ENCODE peak calls at places on chromosomes 16 and 17, in four cellular contexts. Y, H, X and Z are unnamed samples.

GRCh38 chr16:705748-706188 is at the start of gene FBXL16:
- DNase-seq in Y (peak; percentile 88), H (peak; percentile 54), X (no peak), Z (no peak)

GRCh38 chr16:15907863-15908478 is 19.6 kb upstream of the CEP20 start:
- DNase-seq in Y (peak; percentile 68), H (peak; percentile 88), X (peak; percentile 11), Z (peak; percentile 26)

GRCh38 chr16:87017388-87018012 is 299.7 kb downstream of the C16orf95 start:
- DNase-seq in Y (peak; percentile 94), H (no peak), X (peak; percentile 88), Z (peak; percentile 22)

GRCh38 chr17:33287096-33287495 is 6.0 kb downstream of the ASIC2 start:
- DNase-seq in Y (no peak), H (no peak), X (no peak), Z (no peak)

GRCh38 chr17:38544839-38545209 is 60.9 kb downstream of the SRCIN1 start:
- DNase-seq in Y (no peak), H (no peak), X (no peak), Z (no peak)

GRCh38 chr17:17538417-17539391 is 42.5 kb upstream of the RASD1 start:
- DNase-seq in Y (no peak), H (no peak), X (peak; percentile 6), Z (no peak)

GRCh38 chr16:58814348-58814801 is 80.3 kb upstream of the GOT2 start:
- DNase-seq in Y (peak; percentile 18), H (peak; percentile 56), X (peak; percentile 30), Z (no peak)

GRCh38 chr17:55634702-55635101 is 88.0 kb downstream of the TMEM100 start:
- DNase-seq in Y (no peak), H (no peak), X (no peak), Z (no peak)

GRCh38 chr17:60641810-60642220 is 35.8 kb upstream of the BCAS3 start:
- DNase-seq in Y (peak; percentile 82), H (peak; percentile 81), X (peak; percentile 85), Z (peak; percentile 78)

GRCh38 chr17:36512641-36513040 is 22.0 kb downstream of the MYO19 start:
- DNase-seq in Y (no peak), H (no peak), X (no peak), Z (no peak)

GRCh38 chr17:16934836-16935235 is 37.1 kb downstream of the TNFRSF13B start:
- DNase-seq in Y (no peak), H (no peak), X (no peak), Z (peak; percentile 44)

GRCh38 chr16:76854234-76854633 is 336.8 kb upstream of the MON1B start:
- DNase-seq in Y (no peak), H (no peak), X (no peak), Z (no peak)

GRCh38 chr17:80694992-80695912 is 150.6 kb downstream of the RPTOR start:
- DNase-seq in Y (no peak), H (no peak), X (no peak), Z (no peak)

GRCh38 chr17:565506-565905 is 149.1 kb downstream of the VPS53 start:
- DNase-seq in Y (no peak), H (no peak), X (no peak), Z (no peak)

GRCh38 chr17:33487187-33487586 is 194.1 kb upstream of the ASIC2 start:
- DNase-seq in Y (no peak), H (no peak), X (no peak), Z (no peak)

GRCh38 chr17:19645608-19646250 is 2.8 kb upstream of the ALDH3A2 start:
- DNase-seq in Y (peak; percentile 48), H (peak; percentile 69), X (no peak), Z (no peak)

GRCh38 chr16:87457051-87457611 is 35.7 kb downstream of the ZCCHC14 start:
- DNase-seq in Y (no peak), H (no peak), X (peak; percentile 76), Z (no peak)

GRCh38 chr17:63399316-63399715 is 46.8 kb downstream of the CYB561 start:
- DNase-seq in Y (no peak), H (no peak), X (peak; percentile 70), Z (no peak)

GRCh38 chr17:39705786-39706348 is 6.0 kb downstream of the ERBB2 start:
- DNase-seq in Y (no peak), H (no peak), X (no peak), Z (no peak)
- TF ChIP-seq POLR2A in Y (no peak), H (no peak), X (no peak), Z (no peak)

GRCh38 chr17:49361902-49362722 is at the start of gene ZNF652:
- DNase-seq in Y (peak; percentile 95), H (peak; percentile 95), X (peak; percentile 75), Z (peak; percentile 95)
- TF ChIP-seq POLR2A in Y (peak; percentile 67), H (no peak), X (no peak), Z (no peak)

GRCh38 chr16:85003723-85004586 is 7.4 kb downstream of the ZDHHC7 start:
- DNase-seq in Y (no peak), H (no peak), X (no peak), Z (no peak)

GRCh38 chr16:85006639-85007038 is 4.7 kb downstream of the ZDHHC7 start:
- DNase-seq in Y (no peak), H (no peak), X (peak; percentile 32), Z (no peak)

GRCh38 chr16:85005278-85006069 is 5.9 kb downstream of the ZDHHC7 start:
- DNase-seq in Y (peak; percentile 47), H (peak; percentile 63), X (peak; percentile 39), Z (peak; percentile 90)

GRCh38 chr16:85003076-85003475 is 8.3 kb downstream of the ZDHHC7 start:
- DNase-seq in Y (no peak), H (no peak), X (no peak), Z (no peak)

DNA sequence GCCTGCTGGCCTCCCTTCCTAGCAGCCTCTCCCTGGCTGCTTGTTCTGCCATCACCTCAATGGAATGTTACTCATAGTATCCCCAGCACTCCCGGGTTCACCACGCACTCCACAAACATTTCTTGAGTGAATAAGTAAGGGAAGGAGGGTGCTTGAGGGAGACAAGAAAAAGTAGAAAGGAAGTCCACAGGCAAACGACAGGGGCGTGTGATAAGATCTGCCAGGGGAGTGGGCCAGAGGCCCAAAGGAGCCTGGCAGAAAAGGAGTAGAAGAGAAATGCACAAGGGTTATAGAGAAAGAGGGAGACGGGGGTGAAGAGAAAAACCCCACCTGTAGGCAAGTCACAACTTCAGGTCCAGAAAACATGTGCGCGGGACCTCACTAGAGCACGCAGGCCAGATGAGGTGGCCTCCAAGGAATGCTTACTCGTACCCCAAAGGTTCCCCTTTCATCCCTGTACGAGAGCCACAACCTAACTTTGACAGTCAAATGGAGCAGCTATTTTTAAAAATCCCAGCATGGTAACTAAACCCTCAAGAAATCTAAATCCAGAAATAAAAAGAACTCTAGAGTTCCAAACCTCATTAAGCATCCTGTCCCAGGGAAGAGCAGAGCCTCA is 6.6 kb downstream of the ZDHHC7 start:
- DNase-seq in Y (peak; percentile 93), H (no peak), X (peak; percentile 95), Z (no peak)
- TF ChIP-seq POLR2A in Y (no peak), H (no peak), X (no peak), Z (no peak)

GRCh38 chr16:27754788-27755690 is 205.1 kb downstream of the KATNIP start:
- DNase-seq in Y (no peak), H (no peak), X (no peak), Z (no peak)

GRCh38 chr16:27758544-27758943 is 208.6 kb downstream of the KATNIP start:
- DNase-seq in Y (no peak), H (no peak), X (no peak), Z (no peak)

GRCh38 chr16:27759301-27759871 is 209.4 kb downstream of the KATNIP start:
- DNase-seq in Y (peak; percentile 68), H (no peak), X (peak; percentile 72), Z (no peak)

GRCh38 chr16:27753563-27753962 is 203.6 kb downstream of the KATNIP start:
- DNase-seq in Y (no peak), H (no peak), X (no peak), Z (no peak)

GRCh38 chr16:27756206-27756970 is 206.4 kb downstream of the KATNIP start:
- DNase-seq in Y (no peak), H (no peak), X (no peak), Z (no peak)
- TF ChIP-seq POLR2A in Y (no peak), H (no peak), X (no peak), Z (no peak)

DNA sequence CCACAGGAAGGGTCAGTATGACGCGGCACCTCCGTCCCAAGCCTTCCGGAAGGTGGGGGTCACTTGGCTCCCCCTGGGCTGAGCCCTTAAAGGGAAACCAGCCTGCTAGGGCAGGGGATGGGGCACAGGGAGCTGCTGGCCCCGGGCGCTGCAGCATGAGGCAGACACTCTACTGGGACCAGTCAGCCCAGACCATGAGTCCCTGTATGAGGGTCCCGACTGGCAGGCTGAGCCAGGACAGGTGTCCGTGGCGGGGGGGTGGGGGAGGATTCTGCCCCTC is 43.4 kb upstream of the ZC3H18 start:
- DNase-seq in Y (no peak), H (no peak), X (no peak), Z (no peak)
- TF ChIP-seq POLR2A in Y (no peak), H (no peak), X (no peak), Z (no peak)

GRCh38 chr17:76452646-76453430 is at the start of gene UBE2O:
- DNase-seq in Y (peak; percentile 88), H (peak; percentile 91), X (peak; percentile 80), Z (peak; percentile 89)
- TF ChIP-seq POLR2A in Y (peak; percentile 72), H (no peak), X (peak; percentile 74), Z (no peak)

DNA sequence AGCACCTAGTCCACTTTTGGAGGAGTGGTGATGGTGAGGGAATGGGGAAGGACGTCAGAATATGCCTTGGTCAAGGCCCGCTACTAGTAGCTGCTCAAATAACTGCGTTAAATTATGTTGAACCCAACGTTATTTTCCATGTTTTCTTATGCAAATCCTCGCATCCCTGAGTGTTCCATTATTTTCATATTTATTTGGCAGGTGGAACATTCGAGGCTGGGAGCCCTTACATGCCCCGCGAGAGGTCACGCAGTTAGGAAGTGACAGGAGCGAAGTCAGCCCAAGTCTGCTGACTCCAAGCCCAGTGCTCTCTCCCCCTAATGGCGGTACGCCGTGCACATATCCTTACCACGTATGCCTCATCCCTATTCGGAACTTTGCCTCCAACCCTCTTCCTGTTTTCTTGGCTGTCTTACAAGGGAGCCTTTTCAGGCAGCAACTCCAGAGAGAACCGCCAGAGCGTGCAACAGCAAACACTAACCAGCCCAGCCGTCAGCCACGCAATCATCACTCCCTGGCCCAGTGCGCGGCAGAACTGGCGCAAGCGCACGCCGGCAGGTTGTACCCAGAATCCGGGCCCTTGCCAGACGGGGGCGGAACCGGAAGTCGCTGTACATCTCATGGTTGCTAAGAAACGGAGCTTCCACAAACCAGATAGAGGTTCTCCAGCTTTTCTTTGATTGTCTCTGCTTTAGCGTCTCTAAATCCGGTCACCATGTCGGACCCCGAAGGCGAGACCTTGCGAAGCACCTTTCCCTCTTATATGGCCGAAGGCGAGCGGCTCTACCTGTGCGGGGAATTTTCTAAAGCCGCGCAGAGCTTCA is at the start of gene ODAD4:
- DNase-seq in Y (peak; percentile 97), H (peak; percentile 97), X (peak; percentile 98), Z (peak; percentile 99)
- TF ChIP-seq POLR2A in Y (peak; percentile 93), H (no peak), X (peak; percentile 72), Z (peak; percentile 33)

GRCh38 chr16:78792952-78793351 is 693.5 kb downstream of the WWOX start:
- DNase-seq in Y (no peak), H (no peak), X (no peak), Z (peak; percentile 40)
- TF ChIP-seq POLR2A in Y (no peak), H (no peak), X (no peak), Z (no peak)

GRCh38 chr17:8862213-8863056 is 5.0 kb downstream of the PIK3R6 start:
- DNase-seq in Y (no peak), H (no peak), X (no peak), Z (no peak)
- TF ChIP-seq POLR2A in Y (no peak), H (no peak), X (no peak), Z (no peak)

GRCh38 chr16:25299792-25300590 is 42.3 kb upstream of the ZKSCAN2 start:
- DNase-seq in Y (no peak), H (no peak), X (no peak), Z (no peak)
- TF ChIP-seq POLR2A in Y (no peak), H (no peak), X (no peak), Z (no peak)